ENCODE peak calls at places on chromosomes 2 and 18, in eight cellular contexts. T is K562, U is mesothelial cell of epicardium, V is hepatocyte, F is AG09309, G is left lung, I is B cell, J is HL-60. L is an unnamed sample.

GRCh38 chr18:73670536-73670935 is 477.1 kb downstream of the FBXO15 start:
- DNase-seq in T (no peak), U (no peak), V (no peak), F (no peak), G (no peak), I (no peak), J (no peak), L (no peak)

GRCh38 chr2:180063494-180063893 is 56.4 kb upstream of the CWC22 start:
- DNase-seq in T (no peak), U (no peak), V (no peak), F (no peak), G (no peak), I (no peak), J (no peak), L (no peak)

GRCh38 chr2:150464270-150464669 is 23.2 kb downstream of the RND3 start:
- DNase-seq in T (no peak), U (no peak), V (no peak), F (no peak), G (no peak), I (no peak), J (no peak), L (no peak)

GRCh38 chr18:23232331-23232730 is 97.0 kb downstream of the CABLES1 start:
- DNase-seq in T (no peak), U (no peak), V (no peak), F (no peak), G (no peak), I (no peak), J (no peak), L (no peak)

GRCh38 chr2:207484444-207485391 is 45.0 kb upstream of the CREB1 start:
- DNase-seq in T (no peak), U (no peak), V (no peak), F (no peak), G (no peak), I (peak; percentile 53), J (no peak), L (no peak)

GRCh38 chr2:239047861-239048260 is 200.0 kb downstream of the TWIST2 start:
- DNase-seq in T (no peak), U (no peak), V (no peak), F (no peak), G (no peak), I (no peak), J (no peak), L (no peak)

GRCh38 chr2:126750506-126750905 is 94.5 kb downstream of the GYPC start:
- DNase-seq in T (no peak), U (no peak), V (no peak), F (no peak), G (no peak), I (no peak), J (no peak), L (no peak)

GRCh38 chr2:27622921-27623384 is 5.9 kb downstream of the CCDC121 start:
- DNase-seq in T (no peak), U (no peak), V (no peak), F (peak; percentile 39), G (no peak), I (no peak), J (no peak), L (no peak)

GRCh38 chr2:171383141-171383540 is 50.6 kb downstream of the METTL8 start:
- DNase-seq in T (no peak), U (no peak), V (no peak), F (no peak), G (no peak), I (no peak), J (no peak), L (no peak)

GRCh38 chr2:72794572-72794971 is 31.3 kb downstream of the EXOC6B start:
- DNase-seq in T (no peak), U (no peak), V (no peak), F (no peak), G (no peak), I (no peak), J (no peak), L (no peak)

GRCh38 chr2:173327421-173327820 is 27.3 kb upstream of the CDCA7 start:
- DNase-seq in T (no peak), U (no peak), V (no peak), F (no peak), G (no peak), I (no peak), J (no peak), L (no peak)

GRCh38 chr18:80103231-80103630 is 5.8 kb upstream of the ADNP2 start:
- DNase-seq in T (no peak), U (no peak), V (no peak), F (peak; percentile 32), G (no peak), I (no peak), J (no peak), L (no peak)

GRCh38 chr2:144648837-144649485 is 129.0 kb upstream of the ZEB2 start:
- DNase-seq in T (no peak), U (no peak), V (no peak), F (no peak), G (no peak), I (no peak), J (no peak), L (peak; percentile 9)

GRCh38 chr2:234044157-234044556 is 6.3 kb upstream of the SPP2 start:
- DNase-seq in T (no peak), U (no peak), V (no peak), F (peak; percentile 21), G (no peak), I (no peak), J (no peak), L (no peak)

GRCh38 chr2:150013011-150013410 is 425.4 kb upstream of the MMADHC start:
- DNase-seq in T (no peak), U (no peak), V (peak; percentile 11), F (no peak), G (no peak), I (no peak), J (no peak), L (no peak)

GRCh38 chr2:172196768-172197322 is 94.1 kb upstream of the DLX2 start:
- DNase-seq in T (no peak), U (no peak), V (peak; percentile 55), F (peak; percentile 50), G (peak; percentile 80), I (no peak), J (peak; percentile 87), L (no peak)

GRCh38 chr2:173058673-173059072 is 17.0 kb upstream of the MAP3K20 start:
- DNase-seq in T (no peak), U (no peak), V (no peak), F (no peak), G (no peak), I (no peak), J (no peak), L (no peak)

GRCh38 chr18:23479829-23480505 is 23.3 kb upstream of the RMC1 start:
- DNase-seq in T (no peak), U (no peak), V (no peak), F (no peak), G (no peak), I (no peak), J (no peak), L (no peak)

GRCh38 chr18:42883177-42883576 is 232.3 kb downstream of the RIT2 start:
- DNase-seq in T (no peak), U (no peak), V (no peak), F (no peak), G (no peak), I (no peak), J (no peak), L (no peak)

GRCh38 chr2:211599146-211599545 is 939.5 kb downstream of the ERBB4 start:
- DNase-seq in T (no peak), U (no peak), V (no peak), F (no peak), G (no peak), I (no peak), J (no peak), L (no peak)

GRCh38 chr2:123791716-123792115 is 233.4 kb upstream of the CNTNAP5 start:
- DNase-seq in T (no peak), U (no peak), V (no peak), F (no peak), G (no peak), I (no peak), J (no peak), L (no peak)

GRCh38 chr2:58502931-58503330 is 261.8 kb upstream of the FANCL start:
- DNase-seq in T (no peak), U (no peak), V (no peak), F (no peak), G (no peak), I (no peak), J (no peak), L (no peak)
- TF ChIP-seq CTCF in T (no peak), U (no peak), V (no peak), F (no peak), G (no peak), I (no peak), J (no peak), L (no peak)

GRCh38 chr18:44680271-44681038 is at the start of gene SETBP1:
- DNase-seq in T (peak; percentile 11), U (peak; percentile 63), V (peak; percentile 84), F (peak; percentile 20), G (peak; percentile 86), I (peak; percentile 61), J (no peak), L (peak; percentile 57)
- TF ChIP-seq CTCF in T (no peak), U (no peak), V (peak; percentile 22), F (no peak), G (no peak), I (no peak), J (no peak), L (no peak)

DNA sequence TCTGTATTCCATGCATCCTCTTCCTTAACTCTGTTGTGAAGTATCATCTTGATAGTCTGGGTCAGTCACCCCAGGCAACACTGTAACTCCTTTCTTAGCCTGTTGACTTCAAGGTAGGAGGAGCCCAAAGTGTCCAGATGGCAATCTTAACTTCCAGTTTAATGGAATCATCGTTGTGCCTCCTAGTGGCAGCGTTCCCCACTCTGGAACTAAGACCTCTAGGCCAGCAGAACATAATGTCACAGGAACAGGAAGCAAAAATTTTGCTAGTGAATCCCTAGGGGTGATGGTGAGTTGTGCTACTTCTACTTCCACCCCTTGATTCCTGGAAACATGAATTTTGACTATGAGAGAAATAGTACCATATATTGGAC is 11.7 kb downstream of the SGPP2 start:
- DNase-seq in T (no peak), U (no peak), V (no peak), F (no peak), G (no peak), I (no peak), J (no peak), L (no peak)
- TF ChIP-seq CTCF in T (no peak), U (no peak), V (no peak), F (no peak), G (no peak), I (no peak), J (no peak), L (no peak)

DNA sequence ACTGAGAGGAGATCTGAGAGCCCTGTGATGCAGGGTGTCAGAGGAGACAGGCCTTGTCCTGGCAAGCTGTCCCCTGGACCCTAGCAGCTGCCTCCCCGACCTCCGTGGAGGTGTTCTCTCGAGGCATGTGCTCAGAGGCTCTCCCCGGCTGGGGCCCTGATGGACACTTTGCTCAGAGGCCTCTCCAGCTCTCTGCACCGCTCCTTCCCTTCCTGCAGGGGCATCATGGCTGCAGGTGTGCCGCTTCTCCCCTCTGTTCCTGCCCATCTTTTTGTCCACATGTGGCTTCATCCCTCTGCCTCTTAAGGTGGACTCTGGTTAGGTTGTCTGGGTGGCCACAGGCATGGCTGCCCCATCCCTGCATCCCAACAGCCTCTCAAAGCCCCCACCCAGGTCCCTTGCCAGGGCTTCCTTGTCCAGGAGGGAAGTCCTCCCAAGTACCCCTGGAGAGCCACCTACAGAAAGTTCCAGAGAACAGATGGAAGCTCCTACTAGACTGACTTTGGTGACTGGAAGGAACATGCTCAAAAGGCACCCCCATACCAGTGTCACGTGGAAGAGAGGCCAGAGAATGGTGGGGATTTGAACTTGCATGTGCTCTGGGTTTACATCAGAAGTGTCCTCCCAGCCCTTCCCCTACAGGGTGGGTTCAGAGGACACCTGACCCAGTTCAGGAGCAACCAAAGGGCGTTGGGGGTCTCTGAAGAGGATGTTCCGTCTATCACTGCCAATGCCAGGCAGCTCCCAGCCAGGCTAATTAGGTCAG is 120.4 kb downstream of the KLHL29 start:
- DNase-seq in T (no peak), U (no peak), V (no peak), F (no peak), G (no peak), I (no peak), J (no peak), L (no peak)
- TF ChIP-seq CTCF in T (no peak), U (no peak), V (no peak), F (no peak), G (no peak), I (no peak), J (no peak), L (no peak)

L was measured in neural crest cell.